ENCODE peak calls at places on chromosome 10, in five cellular contexts. W, P, Y, R and K are unnamed samples.

GRCh38 chr10:86960003-86960862 is 1.8 kb downstream of the SNCG start:
- DNase-seq in W (no peak), P (peak; percentile 83), Y (peak; percentile 76), R (no peak), K (no peak)

GRCh38 chr10:1475095-1475583 is 262.2 kb downstream of the ADARB2 start:
- DNase-seq in W (no peak), P (no peak), Y (no peak), R (no peak), K (no peak)

GRCh38 chr10:31197886-31198285 is 121.1 kb upstream of the ZEB1 start:
- DNase-seq in W (no peak), P (no peak), Y (peak; percentile 52), R (no peak), K (no peak)

GRCh38 chr10:615583-616152 is 73.8 kb downstream of the DIP2C start:
- DNase-seq in W (peak; percentile 77), P (peak; percentile 70), Y (peak; percentile 62), R (no peak), K (no peak)

GRCh38 chr10:13984647-13985155 is 346.0 kb downstream of the FRMD4A start:
- DNase-seq in W (no peak), P (peak; percentile 50), Y (peak; percentile 94), R (peak; percentile 46), K (peak; percentile 65)

GRCh38 chr10:111077715-111078504 is 1.1 kb downstream of the ADRA2A start:
- DNase-seq in W (no peak), P (peak; percentile 12), Y (peak; percentile 8), R (no peak), K (no peak)

GRCh38 chr10:76779163-76779820 is 858.3 kb downstream of the KCNMA1 start:
- DNase-seq in W (peak; percentile 87), P (peak; percentile 2), Y (peak; percentile 7), R (no peak), K (peak; percentile 12)

GRCh38 chr10:75208177-75208576 is 2.4 kb upstream of the VDAC2 start:
- DNase-seq in W (no peak), P (peak; percentile 62), Y (peak; percentile 99), R (no peak), K (no peak)

GRCh38 chr10:7891634-7892033 is 73.3 kb downstream of the TAF3 start:
- DNase-seq in W (no peak), P (peak; percentile 26), Y (no peak), R (no peak), K (no peak)

GRCh38 chr10:118238573-118239240 is 103.4 kb downstream of the FAM204A start:
- DNase-seq in W (no peak), P (no peak), Y (peak; percentile 76), R (no peak), K (no peak)

GRCh38 chr10:118237930-118238329 is 104.2 kb downstream of the FAM204A start:
- DNase-seq in W (no peak), P (no peak), Y (no peak), R (no peak), K (no peak)

GRCh38 chr10:118246340-118247247 is 95.5 kb downstream of the FAM204A start:
- DNase-seq in W (no peak), P (no peak), Y (peak; percentile 82), R (no peak), K (no peak)

GRCh38 chr10:118243907-118244306 is 98.2 kb downstream of the FAM204A start:
- DNase-seq in W (no peak), P (no peak), Y (no peak), R (no peak), K (no peak)

GRCh38 chr10:118241229-118242137 is 100.6 kb downstream of the FAM204A start:
- DNase-seq in W (peak; percentile 77), P (peak; percentile 88), Y (peak; percentile 83), R (peak; percentile 31), K (peak; percentile 67)
- H3K4me3 ChIP-seq in W (no peak overlapping the region), P (no peak overlapping the region), Y (no peak overlapping the region), R (no peak overlapping the region), K (no peak overlapping the region)

DNA sequence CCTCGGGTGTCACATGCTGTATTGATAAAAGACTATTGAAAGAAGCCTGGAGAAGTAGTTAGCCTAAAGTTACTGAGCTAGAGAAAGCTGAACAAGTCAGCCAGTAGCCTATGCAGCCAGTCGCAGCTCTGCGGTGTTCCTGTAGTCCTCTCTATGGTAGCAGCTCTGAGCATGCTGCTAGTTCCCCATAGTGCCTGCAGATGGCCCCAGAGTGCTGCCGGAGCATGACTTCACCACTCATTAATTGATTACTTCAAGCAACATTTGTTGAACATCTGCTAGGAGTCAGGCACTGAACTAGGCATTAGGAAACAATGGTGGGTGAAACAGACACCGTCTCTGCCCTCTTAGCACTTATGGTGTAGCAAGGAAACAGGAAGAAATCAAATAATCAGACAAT is 422.7 kb downstream of the SORCS3 start:
- DNase-seq in W (peak; percentile 36), P (peak; percentile 0), Y (peak; percentile 55), R (no peak), K (no peak)
- TF ChIP-seq CTCF in W (peak; percentile 96), P (no peak), Y (peak; percentile 82), R (no peak), K (peak; percentile 38)

DNA sequence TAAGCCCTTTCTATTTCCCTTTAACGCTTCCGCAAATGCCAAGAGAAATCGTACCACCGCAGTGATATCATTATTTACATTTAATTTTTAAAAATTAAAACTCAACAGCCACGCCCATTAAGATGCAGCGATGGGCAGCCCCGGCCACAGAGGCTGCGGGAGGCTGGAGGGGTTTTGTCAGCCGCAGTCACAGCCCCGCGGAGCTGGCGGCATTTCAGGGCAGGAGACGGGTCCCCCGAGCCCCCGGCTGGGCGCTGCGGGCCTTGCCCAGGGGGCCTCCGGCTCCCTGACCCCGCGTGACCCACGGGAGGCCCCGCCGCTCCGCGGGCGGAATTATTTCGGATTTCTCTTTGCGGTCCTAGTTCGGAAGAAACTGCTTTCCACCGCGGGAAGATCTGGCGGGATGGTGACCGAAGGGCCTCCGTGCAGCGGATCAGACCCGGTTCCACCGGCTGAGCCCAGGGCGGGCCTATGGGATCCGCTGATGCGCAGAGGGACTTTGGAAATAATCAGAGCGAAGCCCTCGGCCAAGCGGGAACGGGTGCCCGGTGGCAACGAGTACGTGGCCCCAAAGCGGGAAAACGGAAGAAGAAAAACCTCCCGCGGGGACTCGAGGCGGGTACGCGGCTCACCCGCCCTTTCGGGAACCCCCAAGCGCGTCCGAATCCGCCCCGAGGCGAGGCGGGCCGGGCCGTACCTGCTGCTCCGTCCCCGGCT is 1.9 kb downstream of the NKX6-2 start:
- DNase-seq in W (no peak), P (no peak), Y (no peak), R (no peak), K (no peak)
- H3K4me3 ChIP-seq in W (no peak overlapping the region), P (no peak overlapping the region), Y (no peak overlapping the region), R (no peak overlapping the region), K (no peak overlapping the region)

GRCh38 chr10:50314169-50315071 is 63.1 kb upstream of the ASAH2 start:
- DNase-seq in W (no peak), P (no peak), Y (no peak), R (no peak), K (no peak)

GRCh38 chr10:50312464-50313437 is 61.4 kb upstream of the ASAH2 start:
- DNase-seq in W (no peak), P (peak; percentile 50), Y (peak; percentile 96), R (no peak), K (no peak)

GRCh38 chr10:50316169-50316568 is 64.9 kb upstream of the ASAH2 start:
- DNase-seq in W (no peak), P (peak; percentile 53), Y (no peak), R (no peak), K (no peak)

GRCh38 chr10:50309342-50309741 is 58.0 kb upstream of the ASAH2 start:
- DNase-seq in W (no peak), P (no peak), Y (no peak), R (no peak), K (no peak)

GRCh38 chr10:50310560-50311174 is 59.4 kb upstream of the ASAH2 start:
- DNase-seq in W (no peak), P (no peak), Y (peak; percentile 43), R (peak; percentile 25), K (no peak)
- TF ChIP-seq CTCF in W (peak; percentile 45), P (peak; percentile 61), Y (peak; percentile 64), R (peak; percentile 13), K (peak; percentile 57)

GRCh38 chr10:6195891-6196290 is 6.8 kb upstream of the PFKFB3 start:
- DNase-seq in W (no peak), P (peak; percentile 72), Y (no peak), R (no peak), K (no peak)
- H3K4me3 ChIP-seq in W (no peak overlapping the region), P (no peak overlapping the region), Y (no peak overlapping the region), R (no peak overlapping the region), K (no peak overlapping the region)

DNA sequence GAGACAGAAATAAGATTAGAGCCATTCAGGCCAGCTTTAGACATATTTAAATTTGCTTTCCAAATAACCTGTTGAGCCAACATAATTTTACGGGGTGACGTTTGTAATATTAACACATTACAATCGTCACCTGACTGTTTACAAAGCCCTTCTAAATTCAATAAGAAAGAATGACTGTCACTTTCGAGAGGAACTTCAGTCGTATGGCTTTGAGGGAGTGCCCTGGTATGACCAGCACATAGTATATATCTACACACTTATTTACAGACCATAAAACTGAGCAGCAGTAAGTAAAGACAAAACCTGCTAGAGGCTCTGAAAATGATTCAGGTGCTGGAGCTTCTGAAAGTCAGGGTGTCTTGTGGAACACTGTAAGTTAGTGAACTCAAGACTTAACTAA is 62.4 kb downstream of the BLNK start:
- DNase-seq in W (no peak), P (no peak), Y (no peak), R (no peak), K (no peak)
- TF ChIP-seq CTCF in W (no peak), P (no peak), Y (no peak), R (no peak), K (no peak)

GRCh38 chr10:3829193-3830050 is 44.4 kb upstream of the KLF6 start:
- DNase-seq in W (no peak), P (no peak), Y (no peak), R (no peak), K (no peak)
- H3K4me3 ChIP-seq in W (no peak overlapping the region), P (no peak overlapping the region), Y (peak overlapping the region; percentile 43), R (peak overlapping the region; percentile 38), K (peak overlapping the region; percentile 19)

DNA sequence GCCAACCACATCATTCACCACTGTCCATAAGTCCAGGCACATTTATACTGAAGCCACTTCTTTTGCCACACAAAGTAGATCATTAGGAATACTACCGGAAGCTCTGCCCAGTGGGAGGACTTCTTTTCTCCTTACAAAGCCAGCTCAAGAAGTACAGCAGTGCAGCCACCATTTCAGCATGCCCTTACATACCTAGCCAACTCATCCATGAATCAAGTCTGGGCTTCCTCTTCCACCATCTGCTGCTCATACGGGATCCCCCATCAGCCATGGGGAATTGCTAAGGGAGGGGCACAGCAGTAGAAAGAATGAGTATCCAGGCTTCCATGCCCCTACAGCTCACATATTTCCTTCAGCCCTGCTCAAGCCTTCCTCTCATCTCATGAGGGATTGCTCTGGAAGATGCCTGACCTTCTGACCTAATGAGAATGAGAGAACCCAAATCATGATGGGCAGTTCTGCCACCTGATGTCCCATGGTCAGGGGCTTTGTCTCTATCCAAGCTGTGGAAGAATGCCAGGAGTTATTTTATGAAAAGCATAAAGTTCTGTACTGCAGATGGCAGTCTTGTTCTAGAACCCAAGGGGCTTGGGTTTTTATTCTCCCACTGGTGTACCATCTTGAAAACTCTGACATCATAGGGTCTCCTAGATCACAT is 39.5 kb downstream of the ACSM6 start:
- DNase-seq in W (no peak), P (no peak), Y (peak; percentile 53), R (no peak), K (no peak)
- TF ChIP-seq CTCF in W (no peak), P (no peak), Y (no peak), R (no peak), K (no peak)

GRCh38 chr10:78972160-78972946 is 96.4 kb upstream of the ZMIZ1 start:
- DNase-seq in W (peak; percentile 61), P (peak; percentile 81), Y (no peak), R (peak; percentile 48), K (peak; percentile 17)
- H3K4me3 ChIP-seq in W (no peak overlapping the region), P (no peak overlapping the region), Y (no peak overlapping the region), R (peak overlapping the region; percentile 47), K (peak overlapping the region; percentile 40)